ENCODE peak calls at places on chromosomes 11 and 22, in six cellular contexts. E, X, G, Y, R and U are unnamed samples. For H3K36me3, the result is how much of the 10 kb centered on the place peaks cover.

GRCh38 chr22:17095538-17095937 is 10.7 kb downstream of the IL17RA start:
- DNase-seq in E (no peak), X (no peak), G (no peak), Y (no peak), R (no peak), U (no peak)

GRCh38 chr11:117780456-117780855 is 16.6 kb downstream of the DSCAML1 start:
- DNase-seq in E (no peak), X (no peak), G (no peak), Y (no peak), R (no peak), U (no peak)

GRCh38 chr11:60912223-60912850 is 1.6 kb upstream of the TMEM109 start:
- DNase-seq in E (no peak), X (no peak), G (no peak), Y (no peak), R (no peak), U (no peak)

GRCh38 chr11:41522391-41522790 is 62.9 kb upstream of the LRRC4C start:
- DNase-seq in E (no peak), X (no peak), G (no peak), Y (no peak), R (no peak), U (no peak)

GRCh38 chr11:2581931-2582435 is 117.8 kb downstream of the KCNQ1OT1 start:
- DNase-seq in E (peak), X (peak), G (no peak), Y (peak), R (peak), U (peak)

GRCh38 chr11:132022718-132023117 is 652.3 kb downstream of the NTM start:
- DNase-seq in E (no peak), X (no peak), G (no peak), Y (no peak), R (no peak), U (no peak)

GRCh38 chr11:62245271-62245753 is 3.3 kb downstream of the SCGB1D2 start:
- DNase-seq in E (no peak), X (peak), G (peak), Y (no peak), R (no peak), U (peak)

GRCh38 chr22:43999378-43999777 is 24.7 kb upstream of the PARVB start:
- DNase-seq in E (no peak), X (no peak), G (no peak), Y (no peak), R (no peak), U (no peak)

GRCh38 chr22:33051960-33052839 is 6.0 kb downstream of the SYN3 start:
- DNase-seq in E (no peak), X (no peak), G (no peak), Y (no peak), R (no peak), U (no peak)

GRCh38 chr11:33379931-33380330 is 122.8 kb downstream of the HIPK3 start:
- DNase-seq in E (no peak), X (no peak), G (no peak), Y (no peak), R (no peak), U (no peak)

GRCh38 chr11:128807909-128808308 is 59.2 kb downstream of the KCNJ1 start:
- DNase-seq in E (no peak), X (no peak), G (no peak), Y (no peak), R (no peak), U (no peak)

GRCh38 chr22:37229805-37230672 is 14.0 kb downstream of the RAC2 start:
- DNase-seq in E (no peak), X (no peak), G (no peak), Y (no peak), R (peak), U (no peak)
- TF ChIP-seq CTCF in E (no peak), X (no peak), G (no peak), Y (no peak), R (no peak), U (no peak)

DNA sequence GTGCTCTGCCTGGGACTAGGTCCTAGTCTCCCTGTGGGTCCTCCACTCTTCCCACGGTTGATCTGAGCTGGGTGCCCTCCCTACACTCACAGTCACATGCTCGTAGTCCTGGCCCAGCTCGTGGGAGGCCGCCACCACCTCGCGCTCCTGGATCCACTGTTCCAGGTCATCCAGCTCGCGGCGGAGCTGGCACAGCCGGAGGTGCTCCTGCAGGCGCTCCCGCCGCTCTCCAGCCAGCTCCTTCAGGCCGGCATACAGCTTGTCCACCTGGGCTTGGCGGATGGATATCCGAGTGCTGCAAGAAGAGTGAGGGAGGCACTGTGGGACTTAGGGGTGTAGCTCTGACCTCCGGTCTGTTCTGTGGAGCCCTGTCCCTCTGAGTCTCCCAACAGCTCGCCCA is 14.8 kb upstream of the RBM4B start:
- DNase-seq in E (no peak), X (no peak), G (no peak), Y (no peak), R (no peak), U (no peak)
- H3K36me3 ChIP-seq in E (under half), X (under half), G (under half), Y (under half), R (under half), U (under half)

GRCh38 chr11:78588517-78588916 is 13.9 kb upstream of the NARS2 start:
- DNase-seq in E (no peak), X (no peak), G (no peak), Y (no peak), R (no peak), U (no peak)
- H3K4me3 ChIP-seq in E (no peak), X (no peak), G (no peak), Y (no peak), R (no peak), U (no peak)

GRCh38 chr11:87028688-87029087 is 9.0 kb upstream of the TMEM135 start:
- DNase-seq in E (no peak), X (no peak), G (no peak), Y (no peak), R (no peak), U (no peak)
- TF ChIP-seq CTCF in E (no peak), X (no peak), G (no peak), Y (no peak), R (no peak), U (no peak)

DNA sequence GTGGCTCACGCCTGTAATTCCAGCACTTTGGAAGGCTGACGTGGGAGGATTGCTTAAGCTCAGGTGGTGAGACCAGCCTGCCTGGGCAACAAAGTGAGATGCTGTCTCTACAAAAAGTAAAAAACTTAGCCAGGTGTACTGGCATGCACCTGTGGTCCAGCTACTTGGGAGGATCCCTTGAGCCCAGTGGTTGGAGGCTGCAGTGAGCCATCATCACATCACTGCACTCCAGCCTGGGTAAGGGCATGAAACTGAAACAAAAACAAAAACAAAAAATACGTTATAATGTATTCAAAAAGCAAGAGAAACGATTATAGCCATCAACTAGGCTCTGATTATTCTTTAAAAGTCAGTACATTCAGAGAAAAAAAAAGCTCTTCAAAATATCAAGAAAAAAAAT is 62.5 kb downstream of the TCF20 start:
- DNase-seq in E (no peak), X (no peak), G (no peak), Y (no peak), R (no peak), U (no peak)
- H3K36me3 ChIP-seq in E (under half), X (under half), G (under half), Y (under half), R (under half), U (under half)

GRCh38 chr11:85752201-85752889 is 58.6 kb downstream of the SYTL2 start:
- DNase-seq in E (peak), X (peak), G (no peak), Y (no peak), R (no peak), U (no peak)
- H3K4me3 ChIP-seq in E (no peak), X (no peak), G (no peak), Y (no peak), R (no peak), U (no peak)

DNA sequence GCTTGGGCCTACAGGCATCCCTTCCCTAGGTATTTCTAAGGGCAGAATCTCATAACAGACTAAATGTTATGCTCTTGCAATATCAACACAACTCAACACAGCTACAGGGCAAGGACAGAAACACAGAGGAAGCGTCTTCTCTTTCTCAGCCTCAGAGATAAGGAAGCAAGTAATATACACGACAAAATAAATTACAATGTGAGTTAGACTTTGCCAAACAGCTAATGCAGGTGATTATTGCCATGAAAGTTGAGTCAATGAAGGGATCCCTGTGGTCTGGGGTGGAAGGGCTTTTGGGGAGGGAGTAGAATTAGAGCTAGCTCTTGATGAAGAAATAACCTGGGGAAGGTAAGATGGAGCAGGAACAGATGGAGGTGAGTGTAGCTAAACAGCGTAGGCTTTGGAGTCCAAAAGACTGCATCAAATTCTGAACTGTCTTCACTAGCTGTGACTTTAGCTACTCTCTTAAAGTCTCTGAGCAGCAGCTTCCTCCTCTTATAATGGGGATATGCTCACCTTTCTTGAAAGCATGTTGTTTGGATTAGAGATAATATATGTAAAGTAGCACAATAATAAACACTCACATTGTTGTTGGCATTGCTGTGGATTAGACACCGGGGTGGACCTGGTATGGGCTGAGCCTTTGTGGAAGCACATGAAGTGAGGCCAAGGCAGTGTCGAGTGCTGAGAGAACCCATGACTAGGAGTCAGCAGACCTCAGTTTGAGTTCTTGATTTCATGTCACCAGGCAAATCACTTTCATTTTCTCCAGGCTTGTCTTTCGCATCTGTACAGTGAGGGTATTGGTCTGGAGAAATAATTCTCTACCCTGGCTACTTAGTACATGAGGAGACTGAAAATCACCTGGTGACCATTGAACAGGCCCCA is 41.0 kb upstream of the AQP11 start:
- DNase-seq in E (no peak), X (no peak), G (no peak), Y (no peak), R (no peak), U (no peak)
- TF ChIP-seq CTCF in E (no peak), X (no peak), G (no peak), Y (no peak), R (no peak), U (no peak)

GRCh38 chr22:23695141-23695540 is 4.3 kb downstream of the RGL4 start:
- DNase-seq in E (no peak), X (no peak), G (no peak), Y (peak), R (no peak), U (no peak)

GRCh38 chr22:23695748-23696325 is 5.0 kb downstream of the RGL4 start:
- DNase-seq in E (no peak), X (no peak), G (no peak), Y (no peak), R (no peak), U (no peak)

GRCh38 chr22:23692598-23693291 is 1.9 kb downstream of the RGL4 start:
- DNase-seq in E (no peak), X (no peak), G (no peak), Y (no peak), R (no peak), U (no peak)

GRCh38 chr22:23691748-23692423 is 1.1 kb downstream of the RGL4 start:
- DNase-seq in E (no peak), X (no peak), G (no peak), Y (no peak), R (no peak), U (no peak)

DNA sequence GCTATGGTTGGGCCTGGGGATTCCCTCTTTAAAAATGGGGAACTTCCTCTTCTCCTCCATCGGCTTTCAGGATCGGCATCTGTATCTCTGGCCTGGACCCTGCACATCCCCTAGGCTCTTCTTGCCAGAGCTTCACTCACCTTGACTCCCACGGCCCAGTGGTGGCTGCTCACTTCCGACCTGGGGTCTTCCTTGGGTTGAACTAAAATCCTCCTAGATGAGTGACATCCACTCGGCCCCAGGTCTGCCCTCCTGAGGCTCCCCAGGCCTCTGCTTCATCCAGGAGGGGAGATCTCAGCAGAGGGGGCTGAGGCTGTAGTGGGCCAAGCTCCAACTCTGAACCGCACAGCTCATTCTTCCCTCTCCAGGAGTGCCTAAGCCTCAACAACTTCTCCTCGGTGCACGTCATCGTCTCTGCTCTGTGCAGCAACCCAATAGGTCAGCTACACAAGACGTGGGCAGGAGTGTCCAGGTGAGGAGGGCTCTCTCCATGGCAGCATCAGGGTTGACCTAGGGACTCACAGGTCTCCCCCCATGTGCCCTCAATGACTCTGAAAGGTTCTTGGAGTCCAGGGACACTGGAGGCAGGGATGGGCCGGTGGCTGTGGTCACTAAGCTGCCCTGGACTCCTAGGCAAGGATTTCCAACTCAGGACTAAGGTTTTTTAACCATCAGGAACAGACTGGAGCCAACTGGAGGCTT is 3.3 kb downstream of the RGL4 start:
- DNase-seq in E (no peak), X (no peak), G (no peak), Y (peak), R (no peak), U (no peak)
- H3K36me3 ChIP-seq in E (under half), X (under half), G (under half), Y (under half), R (under half), U (under half)

DNA sequence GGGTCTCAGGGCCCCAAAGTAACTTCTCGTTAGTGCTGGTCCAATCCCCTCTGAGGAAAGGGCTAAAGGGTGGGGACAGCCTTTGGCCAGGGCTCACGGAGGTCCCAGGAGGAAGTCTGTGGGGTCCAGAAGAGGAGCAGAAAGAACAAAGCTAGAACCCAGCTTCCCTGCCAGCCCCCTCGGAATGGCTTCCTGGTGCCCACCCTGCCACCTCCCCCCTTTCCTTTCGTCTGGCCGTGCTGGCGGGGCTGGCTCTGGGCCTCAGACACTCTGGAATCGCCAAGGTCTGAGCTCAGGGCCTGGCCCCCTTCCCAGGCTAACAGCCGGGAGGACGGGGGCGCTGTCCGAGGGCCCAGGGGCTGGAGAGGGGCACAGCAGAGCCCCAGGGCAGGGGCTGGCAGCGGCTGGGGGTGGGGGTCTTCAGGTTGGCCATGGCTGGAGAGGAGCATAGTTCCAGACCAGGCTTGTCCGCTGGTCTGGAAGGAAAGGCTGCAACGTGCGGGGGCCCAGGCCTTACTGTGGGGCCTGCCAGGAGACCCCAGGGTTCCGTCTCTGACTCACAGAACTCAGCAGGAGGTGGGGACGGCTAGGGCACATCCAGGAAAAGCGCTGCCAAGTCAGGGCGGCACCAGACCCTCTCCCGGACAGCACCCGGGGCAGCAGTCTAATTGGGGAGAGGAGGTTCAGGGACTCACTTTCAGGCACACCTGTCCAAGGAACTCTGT is 788 bp upstream of the LTBP3 start:
- DNase-seq in E (peak), X (peak), G (peak), Y (peak), R (peak), U (no peak)
- H3K4me3 ChIP-seq in E (no peak), X (no peak), G (peak), Y (peak), R (peak), U (peak)